ENCODE peak calls at places on chromosomes 7 and 10, in seven cellular contexts. A, L, U, Q, E, G and I are unnamed samples.

GRCh38 chr10:126123466-126123865 is 227.1 kb downstream of the FANK1 start:
- DNase-seq in A (no peak), L (no peak), U (no peak), Q (no peak), E (peak; percentile 15), G (no peak), I (no peak)

GRCh38 chr7:77738871-77739270 is 42.6 kb downstream of the RSBN1L start:
- DNase-seq in A (peak; percentile 70), L (no peak), U (no peak), Q (no peak), E (no peak), G (peak; percentile 55), I (peak; percentile 57)

GRCh38 chr10:89228962-89229361 is 21.8 kb upstream of the CH25H start:
- DNase-seq in A (no peak), L (no peak), U (no peak), Q (no peak), E (no peak), G (no peak), I (no peak)

GRCh38 chr7:37208528-37208927 is 240.1 kb downstream of the ELMO1 start:
- DNase-seq in A (peak; percentile 78), L (peak; percentile 67), U (peak; percentile 80), Q (peak; percentile 25), E (peak; percentile 60), G (peak; percentile 62), I (peak; percentile 5)

GRCh38 chr7:27184342-27185012 is 555 bp downstream of the HOXA11 start:
- DNase-seq in A (peak; percentile 26), L (no peak), U (no peak), Q (peak; percentile 48), E (no peak), G (peak; percentile 27), I (peak; percentile 50)

GRCh38 chr10:113071446-113071845 is 121.4 kb downstream of the TCF7L2 start:
- DNase-seq in A (no peak), L (peak; percentile 69), U (peak; percentile 75), Q (no peak), E (peak; percentile 79), G (peak; percentile 55), I (no peak)

GRCh38 chr10:75197066-75197465 is 13.5 kb upstream of the VDAC2 start:
- DNase-seq in A (no peak), L (no peak), U (no peak), Q (no peak), E (no peak), G (no peak), I (no peak)

GRCh38 chr7:88759216-88759955 is at the start of gene ZNF804B:
- DNase-seq in A (no peak), L (peak; percentile 16), U (no peak), Q (no peak), E (no peak), G (no peak), I (no peak)

GRCh38 chr7:131895541-131896173 is 339.2 kb upstream of the PODXL start:
- DNase-seq in A (peak; percentile 70), L (no peak), U (no peak), Q (peak; percentile 35), E (no peak), G (peak; percentile 70), I (peak; percentile 95)

GRCh38 chr7:33743594-33743993 is 161.7 kb upstream of the BMPER start:
- DNase-seq in A (peak; percentile 93), L (no peak), U (no peak), Q (no peak), E (no peak), G (peak; percentile 98), I (peak; percentile 21)

GRCh38 chr7:88522771-88523316 is 216.2 kb upstream of the STEAP4 start:
- DNase-seq in A (no peak), L (no peak), U (no peak), Q (no peak), E (no peak), G (no peak), I (no peak)

GRCh38 chr7:31763548-31763947 is 76.5 kb downstream of the PPP1R17 start:
- DNase-seq in A (no peak), L (no peak), U (no peak), Q (no peak), E (no peak), G (no peak), I (no peak)

GRCh38 chr7:123624527-123625183 is 23.0 kb downstream of the ASB15 start:
- DNase-seq in A (peak; percentile 58), L (peak; percentile 32), U (no peak), Q (peak; percentile 48), E (peak; percentile 39), G (peak; percentile 25), I (peak; percentile 51)

GRCh38 chr7:97845622-97846203 is 26.5 kb downstream of the ASNS start:
- DNase-seq in A (peak; percentile 57), L (no peak), U (no peak), Q (peak; percentile 16), E (no peak), G (peak; percentile 15), I (peak; percentile 58)

GRCh38 chr10:97821308-97822038 is 28.2 kb upstream of the GOLGA7B start:
- DNase-seq in A (no peak), L (no peak), U (no peak), Q (no peak), E (no peak), G (no peak), I (no peak)

GRCh38 chr7:20385121-20385520 is 54.4 kb downstream of the ITGB8 start:
- DNase-seq in A (peak; percentile 60), L (no peak), U (no peak), Q (no peak), E (no peak), G (peak; percentile 89), I (peak; percentile 85)

GRCh38 chr10:126060232-126060935 is 164.0 kb downstream of the FANK1 start:
- DNase-seq in A (peak; percentile 90), L (peak; percentile 85), U (peak; percentile 41), Q (peak; percentile 52), E (no peak), G (peak; percentile 79), I (peak; percentile 84)

GRCh38 chr7:46178685-46179084 is 257.6 kb upstream of the IGFBP3 start:
- DNase-seq in A (peak; percentile 70), L (no peak), U (no peak), Q (no peak), E (no peak), G (peak; percentile 84), I (peak; percentile 27)

GRCh38 chr10:70743430-70743788 is 41.8 kb downstream of the TBATA start:
- DNase-seq in A (no peak), L (no peak), U (no peak), Q (no peak), E (no peak), G (no peak), I (no peak)

GRCh38 chr10:78853864-78854263 is 214.9 kb upstream of the ZMIZ1 start:
- DNase-seq in A (no peak), L (no peak), U (no peak), Q (no peak), E (no peak), G (no peak), I (no peak)

GRCh38 chr7:105879782-105880181 is 3.4 kb upstream of the ATXN7L1 start:
- DNase-seq in A (no peak), L (no peak), U (no peak), Q (no peak), E (no peak), G (no peak), I (no peak)

GRCh38 chr10:33009244-33010131 is 51.5 kb upstream of the ITGB1 start:
- DNase-seq in A (no peak), L (no peak), U (no peak), Q (no peak), E (no peak), G (no peak), I (no peak)
- H3K4me3 ChIP-seq in A (no peak overlapping the region), L (no peak overlapping the region), U (no peak overlapping the region), Q (no peak overlapping the region), E (no peak overlapping the region), G (no peak overlapping the region), I (peak overlapping the region; percentile 29)

GRCh38 chr7:155490697-155491628 is 33.0 kb downstream of the EN2 start:
- DNase-seq in A (no peak), L (no peak), U (peak; percentile 54), Q (no peak), E (peak; percentile 68), G (no peak), I (no peak)
- H3K4me3 ChIP-seq in A (no peak overlapping the region), L (peak overlapping the region; percentile 23), U (peak overlapping the region; percentile 30), Q (no peak overlapping the region), E (peak overlapping the region; percentile 32), G (no peak overlapping the region), I (no peak overlapping the region)

DNA sequence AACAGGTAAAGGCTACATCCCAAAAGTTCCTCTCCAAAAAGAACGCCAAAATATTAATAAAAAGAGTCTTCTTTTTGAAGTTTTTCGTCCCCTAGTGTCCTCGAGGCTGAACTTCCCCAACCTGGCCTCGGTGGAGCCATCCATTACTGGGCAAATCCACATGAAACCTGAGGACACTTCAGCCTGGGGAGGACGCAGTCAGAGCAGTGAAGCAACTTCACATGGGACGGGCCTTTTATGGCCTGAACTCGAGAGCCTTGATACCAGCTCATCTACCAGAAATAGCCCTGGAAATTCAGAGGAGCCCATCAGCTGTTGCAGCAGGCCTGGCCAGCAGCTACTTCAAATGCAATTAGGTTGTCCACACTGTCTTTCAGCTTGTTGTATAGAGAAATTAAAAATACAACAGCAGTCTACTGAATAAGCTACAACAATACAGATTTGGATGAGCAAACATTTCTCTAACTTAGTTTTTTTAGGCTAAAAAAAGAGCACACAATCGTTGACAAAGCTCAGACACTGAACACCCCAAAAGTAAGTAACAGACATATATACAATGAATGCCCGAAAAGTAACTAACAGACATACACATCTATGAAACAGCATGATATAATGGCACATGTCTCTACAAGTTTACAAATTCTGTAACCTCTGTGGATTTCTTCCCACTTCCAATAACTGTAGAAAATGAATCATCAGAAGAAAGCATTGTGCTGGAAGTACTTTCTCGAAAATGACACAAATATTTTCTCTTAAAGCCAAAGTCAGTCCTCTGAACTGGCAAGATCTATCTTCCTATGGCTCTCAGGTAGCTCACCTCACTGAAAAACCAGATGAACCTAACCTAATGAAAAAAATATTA is at the start of gene SVIL:
- DNase-seq in A (peak; percentile 90), L (peak; percentile 80), U (peak; percentile 81), Q (no peak), E (peak; percentile 78), G (peak; percentile 71), I (peak; percentile 33)
- H3K4me3 ChIP-seq in A (no peak within 1 kb of the TSS), L (peak within 1 kb of the TSS; percentile 39), U (peak within 1 kb of the TSS; percentile 35), Q (no peak within 1 kb of the TSS), E (peak within 1 kb of the TSS; percentile 17), G (no peak within 1 kb of the TSS), I (peak within 1 kb of the TSS; percentile 42)

GRCh38 chr10:47207894-47208469 is 92.0 kb upstream of the GDF10 start:
- DNase-seq in A (no peak), L (no peak), U (no peak), Q (no peak), E (no peak), G (no peak), I (no peak)
- H3K4me3 ChIP-seq in A (no peak overlapping the region), L (no peak overlapping the region), U (no peak overlapping the region), Q (no peak overlapping the region), E (no peak overlapping the region), G (no peak overlapping the region), I (no peak overlapping the region)